ENCODE peak calls at places on chromosome 20, in seven cellular contexts. Q is GOT3; O is activated T-helper 9 cell treated with anti-CD3 and anti-CD28 coated beads, Interleukin-2, amount 50 U/mL, for 16 hours; P is GM23338; R is GM12865; C is AG20443; S is left colon. T is an unnamed sample.

GRCh38 chr20:41365785-41366545 is 653 bp downstream of the EMILIN3 start:
- DNase-seq in C (no peak), P (peak), Q (no peak), S (no peak), O (no peak), R (no peak), T (no peak)

GRCh38 chr20:38805958-38806854 is 709 bp downstream of the PPP1R16B start:
- DNase-seq in R (peak), O (peak), Q (no peak), C (peak), P (peak), S (peak), T (no peak)

GRCh38 chr20:56411759-56412472 is at the start of gene CASS4:
- DNase-seq in Q (no peak), R (no peak), O (no peak), P (no peak), S (no peak), C (peak), T (peak)

GRCh38 chr20:20373046-20373706 is 5.3 kb downstream of the INSM1 start:
- DNase-seq in C (peak), R (no peak), O (no peak), Q (no peak), S (no peak), P (no peak), T (no peak)

GRCh38 chr20:18981956-18982539 is 168.5 kb downstream of the SCP2D1 start:
- DNase-seq in O (no peak), C (no peak), Q (no peak), R (no peak), P (no peak), S (no peak), T (no peak)

GRCh38 chr20:5474646-5475550 is 158.1 kb upstream of the PROKR2 start:
- DNase-seq in R (no peak), C (no peak), Q (no peak), S (no peak), O (no peak), P (no peak), T (no peak)

GRCh38 chr20:46051556-46052323 is 22.7 kb downstream of the SLC12A5 start:
- DNase-seq in C (no peak), S (no peak), Q (no peak), P (no peak), O (no peak), R (no peak), T (no peak)

GRCh38 chr20:10179574-10180298 is 38.9 kb upstream of the SNAP25 start:
- DNase-seq in C (no peak), S (no peak), O (no peak), Q (no peak), R (no peak), P (peak), T (no peak)

GRCh38 chr20:51404297-51405060 is 138.0 kb downstream of the NFATC2 start:
- DNase-seq in C (no peak), Q (no peak), P (no peak), S (peak), R (peak), O (peak), T (peak)

GRCh38 chr20:61966492-61967244 is 99.0 kb downstream of the TAF4 start:
- DNase-seq in C (no peak), P (no peak), O (no peak), R (no peak), Q (no peak), S (no peak), T (no peak)

GRCh38 chr20:38143238-38143645 is 21.8 kb downstream of the TGM2 start:
- DNase-seq in R (no peak), P (no peak), S (peak), Q (no peak), C (no peak), O (no peak), T (peak)

GRCh38 chr20:32075534-32075933 is 23.5 kb downstream of the HCK start:
- DNase-seq in Q (no peak), C (no peak), R (no peak), O (no peak), S (no peak), P (no peak), T (no peak)

GRCh38 chr20:38242848-38243449 is 17.6 kb downstream of the KIAA1755 start:
- DNase-seq in S (no peak), C (no peak), P (peak), R (peak), O (no peak), Q (no peak), T (no peak)

GRCh38 chr20:1449370-1449769 is 17.3 kb downstream of the NSFL1C start:
- DNase-seq in Q (no peak), C (no peak), O (no peak), P (no peak), R (no peak), S (no peak), T (no peak)

GRCh38 chr20:53972179-53972578 is 98.2 kb downstream of the BCAS1 start:
- DNase-seq in O (no peak), Q (no peak), S (no peak), C (no peak), R (no peak), P (peak), T (no peak)

GRCh38 chr20:47202765-47203667 is 153.5 kb downstream of the ZMYND8 start:
- DNase-seq in P (no peak), Q (no peak), O (no peak), S (no peak), R (no peak), C (no peak), T (no peak)

GRCh38 chr20:4966826-4967751 is 34.2 kb downstream of the SLC23A2 start:
- DNase-seq in P (no peak), S (no peak), Q (no peak), R (no peak), O (no peak), C (no peak), T (no peak)

GRCh38 chr20:58890454-58891075 is 38.0 kb downstream of the GNAS start:
- DNase-seq in S (peak), O (peak), R (peak), Q (peak), P (peak), C (peak), T (peak)

GRCh38 chr20:1415667-1416468 is 23.0 kb upstream of the FKBP1A start:
- DNase-seq in R (no peak), Q (peak), S (no peak), P (no peak), O (no peak), C (peak), T (no peak)

GRCh38 chr20:19367591-19367990 is 155.1 kb downstream of the SLC24A3 start:
- DNase-seq in Q (no peak), R (no peak), C (no peak), P (no peak), S (no peak), O (no peak), T (no peak)

T was measured in mucosa of gallbladder.